ENCODE peak calls at places on chromosomes 6 and 20, in eight cellular contexts. U is nephron progenitor cell, K is Calu3, M is GM10248, P is upper lobe of right lung, F is HFF-Myc, Z is GM13977, L is omental fat pad. W is an unnamed sample.

GRCh38 chr6:48472121-48472520 is 361.1 kb upstream of the PTCHD4 start:
- DNase-seq in Z (no peak), U (no peak), F (no peak), M (no peak), L (no peak), P (no peak), K (no peak), W (no peak)

GRCh38 chr6:167504412-167504961 is 179.6 kb downstream of the TTLL2 start:
- DNase-seq in Z (no peak), P (no peak), F (no peak), L (no peak), U (no peak), M (no peak), K (no peak), W (no peak)

GRCh38 chr6:156182356-156182755 is 594.8 kb upstream of the ARID1B start:
- DNase-seq in L (no peak), K (no peak), U (no peak), P (no peak), M (no peak), F (no peak), Z (no peak), W (no peak)

GRCh38 chr6:155314773-155315515 is 660 bp upstream of the TFB1M start:
- DNase-seq in U (no peak), Z (peak; percentile 38), P (peak; percentile 71), K (peak; percentile 40), F (peak; percentile 83), M (peak; percentile 31), L (peak; percentile 61), W (no peak)

GRCh38 chr6:133055527-133055966 is 185.6 kb upstream of the EYA4 start:
- DNase-seq in P (no peak), F (no peak), L (no peak), K (no peak), U (peak; percentile 10), M (no peak), Z (no peak), W (no peak)

GRCh38 chr6:169362501-169363121 is 109.0 kb upstream of the THBS2 start:
- DNase-seq in U (no peak), K (no peak), L (no peak), F (no peak), M (no peak), P (no peak), Z (no peak), W (no peak)

GRCh38 chr20:20237093-20237959 is 130.6 kb upstream of the INSM1 start:
- DNase-seq in P (no peak), L (no peak), M (peak; percentile 73), U (peak; percentile 54), Z (peak; percentile 72), K (peak; percentile 13), F (no peak), W (no peak)

GRCh38 chr6:4615891-4616290 is 160.3 kb upstream of the CDYL start:
- DNase-seq in U (no peak), F (no peak), Z (no peak), K (no peak), M (no peak), P (no peak), L (no peak), W (no peak)

GRCh38 chr20:20230741-20231140 is 137.2 kb upstream of the INSM1 start:
- DNase-seq in P (no peak), Z (no peak), U (no peak), M (no peak), F (no peak), K (no peak), L (no peak), W (no peak)

GRCh38 chr6:22755605-22756004 is 186.2 kb downstream of the HDGFL1 start:
- DNase-seq in M (no peak), L (no peak), U (no peak), F (no peak), Z (no peak), P (no peak), K (no peak), W (no peak)

GRCh38 chr6:14804444-14805210 is 441.2 kb upstream of the JARID2 start:
- DNase-seq in L (peak; percentile 75), F (no peak), M (no peak), U (no peak), K (peak; percentile 65), P (peak; percentile 77), Z (no peak), W (no peak)

GRCh38 chr20:37990571-37991151 is 42.6 kb downstream of the TTI1 start:
- DNase-seq in Z (peak; percentile 88), M (peak; percentile 86), F (no peak), K (peak; percentile 76), P (peak; percentile 80), U (no peak), L (no peak), W (no peak)

GRCh38 chr6:136347847-136348246 is 58.2 kb upstream of the BCLAF1 start:
- DNase-seq in K (no peak), F (peak; percentile 3), P (peak; percentile 81), Z (no peak), M (no peak), U (no peak), L (no peak), W (no peak)

GRCh38 chr20:13821876-13822275 is 37.0 kb downstream of the NDUFAF5 start:
- DNase-seq in L (no peak), M (no peak), F (no peak), K (no peak), Z (no peak), U (no peak), P (no peak), W (no peak)

GRCh38 chr20:17867119-17867518 is 101.5 kb downstream of the SNX5 start:
- DNase-seq in Z (no peak), P (no peak), M (no peak), L (no peak), U (no peak), K (no peak), F (no peak), W (no peak)

GRCh38 chr6:84645000-84645399 is 119.4 kb downstream of the TBX18 start:
- DNase-seq in Z (no peak), L (no peak), U (no peak), F (no peak), P (no peak), M (no peak), K (no peak), W (no peak)

GRCh38 chr6:109455161-109455501 is 441 bp downstream of the MICAL1 start:
- DNase-seq in M (peak; percentile 52), F (no peak), Z (peak; percentile 70), K (peak; percentile 27), U (peak; percentile 56), L (no peak), P (no peak), W (no peak)

GRCh38 chr6:169959129-169960002 is 207.9 kb downstream of the ERMARD start:
- DNase-seq in K (no peak), U (no peak), P (peak; percentile 68), F (no peak), Z (no peak), M (no peak), L (no peak), W (peak; percentile 75)

GRCh38 chr6:109240370-109241084 is 141.7 kb downstream of the CD164 start:
- DNase-seq in U (no peak), P (no peak), M (no peak), Z (no peak), K (no peak), F (no peak), L (no peak), W (no peak)

GRCh38 chr20:51899674-51900073 is 97.4 kb upstream of the SALL4 start:
- DNase-seq in U (no peak), F (no peak), Z (no peak), M (no peak), K (no peak), L (no peak), P (no peak), W (no peak)

GRCh38 chr20:4724459-4725262 is 3.0 kb downstream of the PRND start:
- DNase-seq in P (no peak), F (no peak), Z (no peak), U (no peak), K (no peak), M (no peak), L (no peak), W (no peak)

GRCh38 chr6:159151266-159151855 is 17.8 kb upstream of the FNDC1 start:
- DNase-seq in K (peak; percentile 67), M (peak; percentile 59), U (peak; percentile 65), L (no peak), F (no peak), P (no peak), Z (peak; percentile 48), W (no peak)

GRCh38 chr6:39625209-39625608 is 100.0 kb downstream of the KIF6 start:
- DNase-seq in P (no peak), K (no peak), L (no peak), Z (no peak), M (no peak), F (no peak), U (no peak), W (no peak)

GRCh38 chr6:373773-374724 is 17.5 kb upstream of the IRF4 start:
- DNase-seq in L (no peak), F (no peak), M (no peak), K (no peak), U (no peak), Z (no peak), P (no peak), W (peak; percentile 95)
- TF ChIP-seq CTCF in L (no peak), F (no peak), M (no peak), K (no peak), U (no peak), Z (no peak), P (peak; percentile 14), W (peak; percentile 39)

GRCh38 chr6:33417903-33418689 is at the start of gene CUTA:
- DNase-seq in M (peak; percentile 93), K (peak; percentile 100), L (peak; percentile 94), Z (peak; percentile 95), U (peak; percentile 95), P (peak; percentile 99), F (peak; percentile 99), W (peak; percentile 100)
- TF ChIP-seq CTCF in M (peak; percentile 26), K (peak; percentile 67), L (no peak), Z (peak; percentile 40), U (no peak), P (peak; percentile 38), F (peak; percentile 38), W (peak; percentile 72)

DNA sequence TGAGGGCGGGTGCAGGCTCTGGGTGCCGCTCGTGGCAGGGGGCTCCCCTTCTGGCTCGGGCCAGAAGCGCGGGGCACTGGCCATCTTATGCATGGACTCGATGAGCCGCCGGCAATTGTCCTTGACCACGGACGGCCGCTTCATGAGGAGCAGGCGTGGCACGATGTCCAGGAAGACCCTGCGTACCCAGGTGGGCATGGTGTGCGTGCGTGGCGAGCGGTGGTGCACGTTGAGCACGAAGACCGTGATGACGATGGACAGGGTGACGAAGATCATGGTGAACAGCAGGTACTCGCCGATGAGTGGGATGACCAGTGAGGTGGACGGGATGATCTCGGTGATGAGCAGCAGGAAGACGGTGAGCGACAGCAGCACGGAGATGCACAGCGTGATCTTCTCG is 11.0 kb downstream of the CHRNA4 start:
- DNase-seq in K (no peak), P (no peak), L (no peak), F (no peak), M (no peak), U (no peak), Z (no peak), W (no peak)
- TF ChIP-seq CTCF in K (no peak), P (no peak), L (no peak), F (no peak), M (no peak), U (no peak), Z (no peak), W (no peak)

GRCh38 chr20:50509923-50510705 is at the start of gene PTPN1:
- DNase-seq in L (peak; percentile 94), M (peak; percentile 96), F (peak; percentile 95), K (peak; percentile 100), U (peak; percentile 99), Z (peak; percentile 96), P (peak; percentile 99), W (peak; percentile 99)
- TF ChIP-seq CTCF in L (no peak), M (no peak), F (no peak), K (peak; percentile 7), U (no peak), Z (no peak), P (no peak), W (peak; percentile 26)

GRCh38 chr6:44253307-44254101 is 3.8 kb downstream of the SLC35B2 start:
- DNase-seq in U (peak; percentile 59), Z (no peak), K (peak; percentile 93), P (no peak), M (no peak), F (no peak), L (no peak), W (peak; percentile 64)
- TF ChIP-seq CTCF in U (peak; percentile 37), Z (peak; percentile 76), K (peak; percentile 57), P (peak; percentile 48), M (peak; percentile 66), F (peak; percentile 58), L (no peak), W (peak; percentile 78)